ENCODE peak calls at places on chromosome 16, in seven cellular contexts. J is left cardiac atrium, U is GM12891, M is Right ventricle myocardium superior, F is pons, K is upper lobe of left lung, L is brain pericyte. C is an unnamed sample.

GRCh38 chr16:71499775-71500364 is 10.7 kb upstream of the ZNF19 start:
- DNase-seq in M (no peak), U (peak), J (no peak), K (no peak), L (peak), F (peak), C (peak)

GRCh38 chr16:67055712-67056487 is 27.0 kb downstream of the CBFB start:
- DNase-seq in K (no peak), F (peak), L (peak), M (no peak), U (peak), J (no peak), C (no peak)

GRCh38 chr16:11824362-11824761 is 27.0 kb downstream of the RSL1D1 start:
- DNase-seq in U (no peak), L (no peak), J (peak), F (no peak), M (peak), K (peak), C (peak)

GRCh38 chr16:25626172-25626571 is 65.6 kb upstream of the HS3ST4 start:
- DNase-seq in L (no peak), K (no peak), U (no peak), M (no peak), F (no peak), J (no peak), C (no peak)

GRCh38 chr16:19001788-19002187 is 18.1 kb downstream of the TMC7 start:
- DNase-seq in U (no peak), J (no peak), L (no peak), M (no peak), K (no peak), F (peak), C (no peak)

GRCh38 chr16:87416826-87417471 is 24.8 kb downstream of the MAP1LC3B start:
- DNase-seq in L (no peak), M (peak), J (no peak), K (no peak), U (no peak), F (peak), C (no peak)

GRCh38 chr16:84647830-84648594 is at the start of gene KLHL36:
- DNase-seq in K (peak), L (no peak), M (peak), U (peak), F (no peak), J (peak), C (peak)

GRCh38 chr16:65106792-65107191 is 15.1 kb downstream of the CDH11 start:
- DNase-seq in U (no peak), L (no peak), F (no peak), M (no peak), J (no peak), K (no peak), C (no peak)

C was measured in HEK293T.